ENCODE peak calls at places on chromosomes 12 and 14, in ten cellular contexts. S is natural killer cell; X is colonic mucosa; M is neural crest cell; B is activated T-cell treated with anti-CD3 and anti-CD28 coated beads, Interleukin-2, amount 50 U/mL, for 1 hour; Q is GM23338; V is occipital lobe; N is GM23248; W is NB4; H is LoVo. T is an unnamed sample.

GRCh38 chr14:99232406-99233214 is 39.4 kb downstream of the BCL11B start:
- DNase-seq in M (no peak), Q (no peak), H (no peak), V (no peak), X (no peak), S (no peak), N (no peak), B (no peak), W (no peak), T (no peak)

GRCh38 chr12:96416033-96416790 is 16.0 kb upstream of the CDK17 start:
- DNase-seq in N (peak; percentile 97), V (no peak), X (no peak), W (peak; percentile 25), B (no peak), H (peak; percentile 35), S (no peak), M (no peak), Q (no peak), T (no peak)

GRCh38 chr12:12272869-12273268 is 6.0 kb upstream of the LRP6 start:
- DNase-seq in S (no peak), H (no peak), W (no peak), X (no peak), B (no peak), N (peak; percentile 63), M (no peak), V (no peak), Q (peak; percentile 70), T (no peak)

GRCh38 chr12:127459166-127459565 is 807.8 kb upstream of the TMEM132C start:
- DNase-seq in B (no peak), W (no peak), H (no peak), M (no peak), V (no peak), S (no peak), X (no peak), N (peak; percentile 34), Q (no peak), T (no peak)

GRCh38 chr12:6759741-6760140 is 6.4 kb upstream of the PTMS start:
- DNase-seq in B (no peak), M (no peak), H (no peak), V (no peak), N (no peak), X (no peak), W (no peak), Q (no peak), S (no peak), T (no peak)

GRCh38 chr14:65958664-65959562 is 527.3 kb upstream of the CCDC196 start:
- DNase-seq in B (no peak), S (no peak), H (peak; percentile 27), M (no peak), V (no peak), Q (peak; percentile 80), W (peak; percentile 54), N (peak; percentile 54), X (peak; percentile 22), T (no peak)

GRCh38 chr12:91811481-91812287 is 334.0 kb downstream of the BTG1 start:
- DNase-seq in W (peak; percentile 76), S (peak; percentile 67), V (peak; percentile 17), H (peak; percentile 54), Q (peak; percentile 81), M (peak; percentile 74), X (peak; percentile 87), B (peak; percentile 84), N (peak; percentile 61), T (peak; percentile 83)

GRCh38 chr12:80031229-80031628 is 68.1 kb upstream of the OTOGL start:
- DNase-seq in N (no peak), V (no peak), W (no peak), S (no peak), X (no peak), M (no peak), H (no peak), Q (no peak), B (no peak), T (no peak)